ENCODE peak calls at places on chromosome 9, in six cellular contexts. S is HepG2, V is GM12891, K is H1, L is GM12878, U is K562. I is an unnamed sample.

GRCh38 chr9:134068742-134069535 is 1.1 kb upstream of the BRD3 start:
- DNase-seq in U (no peak), L (no peak), K (no peak), S (no peak), V (no peak), I (no peak)

GRCh38 chr9:134734270-134734669 is 92.7 kb downstream of the COL5A1 start:
- DNase-seq in L (no peak), S (peak), U (no peak), K (no peak), V (no peak), I (no peak)

GRCh38 chr9:109010676-109011655 is 2.3 kb downstream of the CTNNAL1 start:
- DNase-seq in S (peak), L (no peak), V (no peak), U (peak), K (no peak), I (peak)

GRCh38 chr9:134796882-134797281 is 83.7 kb upstream of the FCN2 start:
- DNase-seq in U (no peak), V (no peak), K (no peak), L (no peak), S (no peak), I (no peak)

GRCh38 chr9:24479266-24479665 is 66.4 kb downstream of the IZUMO3 start:
- DNase-seq in U (no peak), K (no peak), L (no peak), V (no peak), S (no peak), I (no peak)

GRCh38 chr9:95005276-95006141 is 279.0 kb downstream of the AOPEP start:
- DNase-seq in U (no peak), S (no peak), V (no peak), K (no peak), L (no peak), I (peak)

GRCh38 chr9:77820293-77820954 is 172.3 kb upstream of the GNA14 start:
- DNase-seq in K (no peak), L (no peak), S (no peak), V (no peak), U (peak), I (no peak)

GRCh38 chr9:38117646-38118045 is 48.6 kb upstream of the SHB start:
- DNase-seq in U (no peak), L (no peak), V (no peak), S (no peak), K (no peak), I (no peak)

GRCh38 chr9:113963017-113963620 is 87.0 kb downstream of the ZNF618 start:
- DNase-seq in S (peak), L (no peak), K (peak), V (peak), U (peak), I (peak)

GRCh38 chr9:14247577-14247976 is 66.4 kb downstream of the NFIB start:
- DNase-seq in L (no peak), K (no peak), V (no peak), U (no peak), S (no peak), I (no peak)

GRCh38 chr9:111412280-111412679 is 71.9 kb downstream of the ECPAS start:
- DNase-seq in L (no peak), U (no peak), S (no peak), K (no peak), V (no peak), I (no peak)

GRCh38 chr9:95171001-95171400 is 146.5 kb downstream of the FANCC start:
- DNase-seq in K (no peak), S (no peak), U (no peak), L (peak), V (no peak), I (no peak)

GRCh38 chr9:133583586-133583985 is 25.6 kb downstream of the FAM163B start:
- DNase-seq in V (no peak), S (no peak), L (no peak), K (no peak), U (no peak), I (no peak)

GRCh38 chr9:95120781-95121370 is 196.6 kb downstream of the FANCC start:
- DNase-seq in U (no peak), K (no peak), L (no peak), S (no peak), V (no peak), I (no peak)

GRCh38 chr9:84278131-84278530 is 62.4 kb downstream of the SLC28A3 start:
- DNase-seq in U (no peak), S (no peak), L (no peak), V (no peak), K (no peak), I (no peak)

GRCh38 chr9:117528225-117528624 is 113.4 kb upstream of the ASTN2 start:
- DNase-seq in U (no peak), V (no peak), L (no peak), S (no peak), K (no peak), I (no peak)

GRCh38 chr9:97794666-97795065 is 58.4 kb upstream of the FOXE1 start:
- DNase-seq in K (no peak), L (no peak), S (no peak), U (no peak), V (no peak), I (no peak)

GRCh38 chr9:93625000-93625399 is 48.6 kb downstream of the PHF2 start:
- DNase-seq in L (no peak), K (no peak), V (no peak), U (no peak), S (no peak), I (no peak)

GRCh38 chr9:93306081-93306480 is 122.1 kb downstream of the WNK2 start:
- DNase-seq in V (no peak), S (no peak), U (no peak), L (no peak), K (no peak), I (no peak)

GRCh38 chr9:113920872-113921271 is 44.8 kb downstream of the ZNF618 start:
- DNase-seq in V (no peak), U (no peak), S (no peak), K (no peak), L (no peak), I (no peak)

GRCh38 chr9:133148351-133149129 is 15.2 kb downstream of the GBGT1 start:
- DNase-seq in K (no peak), L (no peak), U (no peak), V (no peak), S (no peak), I (peak)

GRCh38 chr9:137314561-137315560 is 12.8 kb upstream of the NRARP start:
- DNase-seq in K (no peak), U (no peak), V (peak), S (no peak), L (no peak), I (peak)

GRCh38 chr9:137316012-137316981 is 14.2 kb upstream of the NRARP start:
- DNase-seq in U (peak), K (no peak), L (no peak), V (peak), S (no peak), I (peak)

GRCh38 chr9:137317021-137317978 is 15.2 kb upstream of the NRARP start:
- DNase-seq in L (no peak), S (no peak), K (no peak), U (no peak), V (peak), I (peak)

GRCh38 chr9:137313956-137314560 is 12.0 kb upstream of the NRARP start:
- DNase-seq in L (no peak), S (no peak), K (no peak), U (no peak), V (no peak), I (no peak)

DNA sequence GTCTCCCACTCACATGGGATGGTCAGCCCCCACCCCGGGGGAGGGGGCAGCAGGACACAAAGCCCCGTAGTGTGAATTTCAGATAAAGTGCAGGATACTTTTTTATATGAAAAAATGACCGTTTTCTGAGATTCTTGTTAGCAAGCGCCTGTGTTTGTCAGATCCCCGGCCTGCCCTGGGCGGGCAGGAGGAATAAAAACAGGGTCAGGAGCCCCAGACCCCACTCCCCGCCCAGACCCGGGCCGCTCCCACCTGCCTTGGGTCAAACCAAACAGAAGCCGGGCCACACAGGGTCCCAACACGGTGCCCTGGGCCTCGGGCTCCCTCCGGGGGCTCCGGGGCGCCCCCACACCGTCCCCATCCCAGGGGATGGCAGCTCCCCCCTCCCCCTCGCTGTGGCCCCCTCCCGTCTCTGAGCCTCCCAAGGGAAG is 13.5 kb upstream of the NRARP start:
- DNase-seq in S (no peak), L (no peak), U (no peak), V (no peak), K (no peak), I (no peak)
- TF ChIP-seq TAF1 in S (no peak), L (no peak), U (no peak), V (no peak), K (no peak), I (no peak)

DNA sequence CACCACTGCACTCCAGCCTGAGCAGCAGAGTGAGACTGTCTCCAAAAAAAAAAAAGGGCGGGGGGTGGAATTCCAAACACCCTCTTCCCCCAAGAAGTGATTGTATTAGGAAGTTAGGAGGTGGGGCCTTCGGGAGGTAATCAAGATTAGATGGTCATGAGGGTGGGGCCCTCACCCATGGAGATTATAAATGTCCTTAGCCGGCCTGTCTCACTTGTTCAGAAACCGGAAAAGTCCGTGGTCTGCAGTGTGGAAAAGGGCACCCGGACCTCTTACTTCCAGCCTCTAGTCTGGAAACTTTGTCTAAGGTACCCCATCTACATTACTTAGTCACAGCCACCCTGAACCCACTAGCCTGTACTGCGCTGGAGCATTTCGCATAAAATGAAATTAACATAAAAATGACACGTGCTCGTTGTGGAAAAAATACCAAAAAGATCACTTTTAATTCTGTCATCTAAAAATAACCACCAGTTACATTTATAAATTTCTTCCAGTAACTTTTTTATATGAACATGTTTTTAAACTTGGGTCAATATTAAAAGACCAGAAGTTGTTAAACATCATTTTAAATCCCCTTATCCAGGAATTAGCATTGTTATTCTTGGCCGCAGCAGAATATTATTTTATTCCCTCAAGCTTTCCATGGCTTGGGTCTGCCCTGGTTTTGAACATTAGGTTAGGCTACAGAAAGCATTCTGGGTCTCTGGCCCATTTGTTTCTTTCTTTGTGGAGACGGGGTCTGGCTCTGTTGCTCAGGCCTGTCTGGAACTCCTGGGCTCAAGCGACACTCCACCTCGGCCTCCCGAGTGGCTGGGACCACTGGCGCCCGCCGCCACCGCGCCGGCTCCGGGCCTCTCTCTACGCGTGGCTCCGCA is 1.1 kb upstream of the CKS2 start:
- DNase-seq in V (no peak), U (no peak), S (no peak), K (no peak), L (no peak), I (no peak)
- TF ChIP-seq POLR2A in V (no peak), U (peak), S (peak), K (no peak), L (no peak), I (no peak)

GRCh38 chr9:137298983-137299521 is 3.0 kb downstream of the NRARP start:
- DNase-seq in K (no peak), L (no peak), V (no peak), U (no peak), S (no peak), I (no peak)

GRCh38 chr9:137298401-137298982 is 3.6 kb downstream of the NRARP start:
- DNase-seq in S (no peak), V (no peak), U (no peak), L (no peak), K (no peak), I (no peak)

GRCh38 chr9:137300607-137301085 is 1.4 kb downstream of the NRARP start:
- DNase-seq in L (no peak), S (no peak), V (no peak), K (no peak), U (peak), I (no peak)

GRCh38 chr9:137301086-137301947 is 754 bp downstream of the NRARP start:
- DNase-seq in L (no peak), S (no peak), U (peak), K (no peak), V (peak), I (no peak)

GRCh38 chr9:137299938-137300337 is 2.1 kb downstream of the NRARP start:
- DNase-seq in K (no peak), S (no peak), L (no peak), U (no peak), V (no peak), I (no peak)
- TF ChIP-seq POLR2AphosphoS5 in K (no peak), S (no peak), L (no peak), U (no peak), V (no peak), I (no peak)

GRCh38 chr9:131319486-131319885 is 30.0 kb downstream of the PLPP7 start:
- DNase-seq in S (no peak), K (no peak), L (no peak), V (no peak), U (no peak), I (no peak)
- TF ChIP-seq TAF1 in S (no peak), K (no peak), L (no peak), V (no peak), U (no peak), I (no peak)

DNA sequence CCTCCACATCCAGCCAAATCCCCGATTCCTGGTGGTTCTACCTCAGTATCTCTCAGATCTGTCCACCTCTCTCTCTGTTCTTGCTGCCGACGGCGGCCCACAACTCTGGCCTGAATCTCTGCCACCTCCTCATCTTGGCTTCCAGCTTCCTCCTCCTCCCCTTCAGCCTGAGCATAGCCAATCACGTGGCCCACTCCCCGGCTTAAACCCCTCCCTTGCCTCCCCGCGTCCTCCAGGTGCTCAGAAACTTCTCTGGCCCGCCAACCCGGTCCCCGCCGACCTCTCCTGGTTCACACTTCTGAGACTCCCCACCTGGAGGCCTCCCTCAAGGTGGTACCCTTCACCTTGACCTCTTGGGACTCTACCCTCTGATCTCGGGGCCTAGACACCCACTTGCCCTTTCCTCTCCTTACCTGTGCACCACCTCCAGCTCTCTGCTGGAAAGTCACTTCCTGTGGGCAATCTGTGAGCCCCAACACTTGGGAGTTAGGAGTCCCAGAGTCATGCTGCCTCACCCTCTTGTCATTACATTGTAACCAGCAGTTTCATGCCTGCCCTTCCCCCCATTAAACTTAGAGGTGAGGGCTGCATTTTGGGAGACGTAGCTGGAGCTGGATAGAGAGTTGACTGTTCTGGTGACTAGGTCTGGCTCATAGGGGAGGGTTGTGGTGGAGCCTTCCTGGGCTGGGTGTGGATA is 4.5 kb upstream of the SET start:
- DNase-seq in K (no peak), L (peak), U (peak), V (no peak), S (peak), I (peak)
- TF ChIP-seq POLR2A in K (peak), L (peak), U (no peak), V (peak), S (no peak), I (peak)

GRCh38 chr9:26527931-26528330 is 364.7 kb downstream of the CAAP1 start:
- DNase-seq in S (no peak), K (no peak), V (no peak), L (no peak), U (no peak), I (no peak)

GRCh38 chr9:26524225-26524624 is 368.4 kb downstream of the CAAP1 start:
- DNase-seq in U (no peak), V (no peak), L (no peak), K (no peak), S (no peak), I (no peak)
- TF ChIP-seq POLR2AphosphoS5 in U (no peak), V (no peak), L (no peak), K (no peak), S (no peak), I (no peak)